ENCODE peak calls at places on chromosomes 7 and 10, in six cellular contexts. T, O, M, S, U and D are unnamed samples.
A peak's percentile ranks its signal among the peaks of the same experiment; 100 is the strongest.

GRCh38 chr7:66681491-66682349 is 53.0 kb downstream of the KCTD7 start:
- DNase-seq in O (peak; percentile 85), U (peak; percentile 94), T (peak; percentile 95), S (peak; percentile 96), M (peak; percentile 99), D (peak; percentile 91)

GRCh38 chr7:1140481-1141104 is 19.4 kb downstream of the ZFAND2A start:
- DNase-seq in U (no peak), S (no peak), T (peak; percentile 25), M (no peak), O (no peak), D (no peak)

GRCh38 chr7:28060371-28060950 is 120.1 kb downstream of the JAZF1 start:
- DNase-seq in U (no peak), M (no peak), S (no peak), O (no peak), T (no peak), D (no peak)

GRCh38 chr7:1717903-1718676 is 48.0 kb downstream of the ELFN1 start:
- DNase-seq in T (no peak), S (no peak), O (no peak), M (no peak), U (no peak), D (no peak)

GRCh38 chr7:77907281-77907680 is 108.7 kb downstream of the PHTF2 start:
- DNase-seq in S (no peak), U (no peak), M (no peak), T (peak; percentile 61), O (no peak), D (no peak)

GRCh38 chr10:75428434-75429158 is 2.8 kb upstream of the LRMDA start:
- DNase-seq in U (peak; percentile 15), M (peak; percentile 56), S (peak; percentile 32), O (no peak), T (no peak), D (no peak)

GRCh38 chr10:28072573-28072972 is 73.7 kb upstream of the ODAD2 start:
- DNase-seq in M (peak; percentile 38), O (no peak), T (no peak), S (no peak), U (peak; percentile 18), D (no peak)

GRCh38 chr10:125048101-125048864 is 106.4 kb downstream of the ZRANB1 start:
- DNase-seq in O (peak; percentile 88), U (peak; percentile 87), M (peak; percentile 89), T (peak; percentile 74), S (peak; percentile 84), D (peak; percentile 72)

GRCh38 chr7:151796091-151796870 is 80.6 kb downstream of the PRKAG2 start:
- DNase-seq in O (peak; percentile 86), T (no peak), U (peak; percentile 15), S (peak; percentile 38), M (peak; percentile 91), D (peak; percentile 84)

GRCh38 chr10:123783296-123783695 is 108.3 kb downstream of the CPXM2 start:
- DNase-seq in U (no peak), M (no peak), T (no peak), O (no peak), S (no peak), D (no peak)

GRCh38 chr10:63812491-63812890 is 291.3 kb downstream of the REEP3 start:
- DNase-seq in T (no peak), U (no peak), S (no peak), O (no peak), M (peak; percentile 19), D (no peak)

GRCh38 chr7:10022957-10023356 is 950.7 kb upstream of the PHF14 start:
- DNase-seq in U (no peak), O (peak; percentile 12), T (no peak), M (peak; percentile 0), S (no peak), D (peak; percentile 44)

GRCh38 chr7:1542329-1542728 is 11.8 kb downstream of the MAFK start:
- DNase-seq in O (no peak), T (no peak), S (no peak), U (no peak), M (no peak), D (no peak)

GRCh38 chr7:28685660-28686417 is 272.3 kb downstream of the TRIL start:
- DNase-seq in T (no peak), U (peak; percentile 99), M (peak; percentile 96), O (peak; percentile 65), S (peak; percentile 38), D (peak; percentile 90)

GRCh38 chr10:123301077-123301875 is 147.1 kb downstream of the BUB3 start:
- DNase-seq in T (no peak), O (no peak), S (peak; percentile 6), M (peak; percentile 69), U (no peak), D (no peak)

GRCh38 chr10:48614481-48615383 is 9.9 kb upstream of the ARHGAP22 start:
- DNase-seq in U (peak; percentile 34), M (peak; percentile 90), T (no peak), S (no peak), O (no peak), D (no peak)

GRCh38 chr10:22702348-22702747 is 12.0 kb downstream of the PIP4K2A start:
- DNase-seq in S (peak; percentile 65), M (no peak), U (peak; percentile 86), O (no peak), T (no peak), D (no peak)

GRCh38 chr7:32609463-32609862 is 114.2 kb downstream of the AVL9 start:
- DNase-seq in U (no peak), O (no peak), M (no peak), S (no peak), T (no peak), D (no peak)

GRCh38 chr10:95133016-95133752 is 60.9 kb upstream of the ACSM6 start:
- DNase-seq in U (peak; percentile 73), O (peak; percentile 82), T (peak; percentile 83), M (peak; percentile 85), S (peak; percentile 57), D (peak; percentile 54)

GRCh38 chr7:44587843-44588711 is 6.0 kb upstream of the TMED4 start:
- DNase-seq in S (no peak), O (peak; percentile 56), U (peak; percentile 66), T (peak; percentile 73), M (peak; percentile 75), D (peak; percentile 74)

GRCh38 chr7:149267733-149268132 is 5.7 kb downstream of the ZNF783 start:
- DNase-seq in O (no peak), U (no peak), M (no peak), T (no peak), S (no peak), D (no peak)

GRCh38 chr7:18894155-18894554 is 223.3 kb downstream of the TWIST1 start:
- DNase-seq in M (no peak), T (no peak), S (no peak), O (no peak), U (no peak), D (no peak)

GRCh38 chr7:18890885-18891621 is 226.4 kb downstream of the TWIST1 start:
- DNase-seq in O (no peak), S (no peak), U (peak; percentile 39), M (no peak), T (no peak), D (no peak)

GRCh38 chr7:18890134-18890533 is 227.3 kb downstream of the TWIST1 start:
- DNase-seq in S (no peak), O (no peak), M (peak; percentile 85), T (no peak), U (peak; percentile 90), D (no peak)

GRCh38 chr7:18895456-18895855 is 222.0 kb downstream of the TWIST1 start:
- DNase-seq in U (peak; percentile 88), S (no peak), T (no peak), O (peak; percentile 53), M (peak; percentile 79), D (peak; percentile 10)

DNA sequence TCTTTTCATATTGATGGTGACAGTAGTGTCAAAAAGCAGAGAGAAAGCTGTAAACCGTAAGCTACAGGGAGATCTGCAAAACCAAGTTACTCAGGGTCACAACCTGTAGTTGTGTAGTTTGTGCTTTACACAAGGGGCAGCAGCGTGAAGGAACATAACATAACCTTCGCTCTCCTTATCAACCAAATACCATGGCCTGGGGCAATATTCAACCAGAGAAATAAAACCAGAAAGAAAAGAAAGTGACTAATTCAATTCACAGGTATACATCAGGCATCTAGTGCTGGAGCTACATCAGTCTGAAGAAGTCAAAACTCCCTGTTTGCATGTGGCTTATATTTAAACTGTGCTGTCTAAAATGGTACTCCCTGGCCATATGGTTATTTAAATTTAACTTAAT is 224.3 kb downstream of the TWIST1 start:
- DNase-seq in T (no peak), M (no peak), O (no peak), S (no peak), U (no peak), D (peak; percentile 43)
- H3K4me2 ChIP-seq in T (no peak overlapping the region), M (no peak overlapping the region), O (no peak overlapping the region), S (no peak overlapping the region), U (no peak overlapping the region), D (peak overlapping the region; percentile 30)

GRCh38 chr7:36389371-36390198 is at the start of gene ANLN:
- DNase-seq in S (peak; percentile 100), T (peak; percentile 92), O (peak; percentile 95), U (peak; percentile 89), M (peak; percentile 97), D (peak; percentile 96)
- H3K4me2 ChIP-seq in S (peak within 1 kb of the TSS; percentile 89), T (peak within 1 kb of the TSS; percentile 86), O (peak within 1 kb of the TSS; percentile 95), U (peak within 1 kb of the TSS; percentile 92), M (peak within 1 kb of the TSS; percentile 90), D (peak within 1 kb of the TSS; percentile 96)

GRCh38 chr7:103714377-103714927 is 268.4 kb upstream of the SLC26A5 start:
- DNase-seq in T (no peak), U (no peak), S (no peak), O (no peak), M (no peak), D (no peak)

GRCh38 chr7:103710247-103710646 is 264.2 kb upstream of the SLC26A5 start:
- DNase-seq in M (peak; percentile 81), O (no peak), S (no peak), T (no peak), U (peak; percentile 71), D (no peak)

GRCh38 chr7:103715376-103716110 is 269.5 kb upstream of the SLC26A5 start:
- DNase-seq in O (no peak), T (no peak), S (no peak), M (no peak), U (no peak), D (no peak)

GRCh38 chr7:103712991-103713778 is 267.2 kb upstream of the SLC26A5 start:
- DNase-seq in O (no peak), S (no peak), M (peak; percentile 36), U (peak; percentile 27), T (no peak), D (no peak)

DNA sequence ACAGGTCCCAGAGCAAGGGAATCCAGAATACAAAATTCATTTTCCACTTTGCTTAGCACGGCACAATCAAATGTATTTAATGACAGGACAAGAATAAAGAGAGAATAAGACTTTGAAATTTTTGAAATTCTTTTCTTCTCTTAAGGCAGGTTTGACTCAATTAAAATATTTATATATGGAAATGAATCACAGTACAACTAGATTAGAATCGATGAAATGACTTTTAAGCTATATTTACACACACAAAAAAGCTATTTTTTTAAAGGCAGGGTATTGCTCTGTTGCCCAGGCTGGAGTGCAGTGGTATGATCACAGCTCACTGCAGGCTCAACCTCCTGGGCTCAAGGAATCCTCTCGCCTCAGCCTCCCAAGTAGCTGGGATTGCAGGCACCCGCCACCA is 265.4 kb upstream of the SLC26A5 start:
- DNase-seq in T (no peak), M (no peak), O (no peak), U (no peak), S (no peak), D (no peak)
- H3K4me2 ChIP-seq in T (no peak overlapping the region), M (peak overlapping the region; percentile 35), O (no peak overlapping the region), U (no peak overlapping the region), S (no peak overlapping the region), D (no peak overlapping the region)

DNA sequence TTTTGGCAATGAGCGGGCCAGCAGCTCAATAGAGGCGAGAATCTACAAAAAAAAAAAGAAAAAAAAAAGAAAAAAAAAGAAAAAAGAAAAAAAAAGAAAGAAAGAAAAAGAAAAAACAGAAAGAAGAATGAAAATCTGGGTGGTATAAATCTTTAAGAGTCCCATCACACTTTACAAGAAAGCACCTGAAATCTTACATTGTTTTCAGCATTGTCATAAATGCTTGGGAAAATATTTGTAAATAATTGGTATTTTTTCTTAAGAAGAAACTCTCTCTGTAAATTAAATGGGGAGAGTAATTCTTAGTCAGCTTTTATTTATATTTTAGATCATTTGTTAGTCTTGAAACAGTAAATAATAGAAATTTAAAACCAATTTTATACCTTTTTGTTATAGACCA is 38.2 kb downstream of the NDUFB2 start:
- DNase-seq in S (no peak), O (no peak), U (no peak), T (no peak), M (no peak), D (no peak)
- H3K4me2 ChIP-seq in S (no peak overlapping the region), O (no peak overlapping the region), U (no peak overlapping the region), T (no peak overlapping the region), M (no peak overlapping the region), D (no peak overlapping the region)